ENCODE peak calls at places on chromosome 6, in seven cellular contexts. One of them, this sample, is unnamed.

GRCh38 chr6:11918021-11918738 is 93.9 kb upstream of the HIVEP1 start:
- DNase-seq in CD4-positive, alpha-beta memory T cell: no peak
- DNase-seq in stimulated activated CD8-positive, alpha-beta memory T cell treated with anti-CD3 and anti-CD28 coated beads, Interleukin-2, amount 100 ng/mL, for 1 hour: no peak
- DNase-seq in EL: peak; percentile 79
- DNase-seq in testis: no peak
- DNase-seq in H7: no peak
- DNase-seq in Daoy: peak; percentile 83
- DNase-seq in this sample: no peak

GRCh38 chr6:126955621-126956020 is 162.8 kb upstream of the RSPO3 start:
- DNase-seq in CD4-positive, alpha-beta memory T cell: no peak
- DNase-seq in stimulated activated CD8-positive, alpha-beta memory T cell treated with anti-CD3 and anti-CD28 coated beads, Interleukin-2, amount 100 ng/mL, for 1 hour: no peak
- DNase-seq in EL: no peak
- DNase-seq in testis: no peak
- DNase-seq in H7: no peak
- DNase-seq in Daoy: no peak
- DNase-seq in this sample: no peak

GRCh38 chr6:111775145-111775936 is 97.9 kb downstream of the FYN start:
- DNase-seq in CD4-positive, alpha-beta memory T cell: no peak
- DNase-seq in stimulated activated CD8-positive, alpha-beta memory T cell treated with anti-CD3 and anti-CD28 coated beads, Interleukin-2, amount 100 ng/mL, for 1 hour: no peak
- DNase-seq in EL: no peak
- DNase-seq in testis: no peak
- DNase-seq in H7: no peak
- DNase-seq in Daoy: no peak
- DNase-seq in this sample: no peak

GRCh38 chr6:53802582-53802981 is 7.8 kb downstream of the LRRC1 start:
- DNase-seq in CD4-positive, alpha-beta memory T cell: no peak
- DNase-seq in stimulated activated CD8-positive, alpha-beta memory T cell treated with anti-CD3 and anti-CD28 coated beads, Interleukin-2, amount 100 ng/mL, for 1 hour: no peak
- DNase-seq in EL: no peak
- DNase-seq in testis: no peak
- DNase-seq in H7: no peak
- DNase-seq in Daoy: no peak
- DNase-seq in this sample: no peak

GRCh38 chr6:159983641-159984080 is 14.8 kb downstream of the IGF2R start:
- DNase-seq in CD4-positive, alpha-beta memory T cell: no peak
- DNase-seq in stimulated activated CD8-positive, alpha-beta memory T cell treated with anti-CD3 and anti-CD28 coated beads, Interleukin-2, amount 100 ng/mL, for 1 hour: no peak
- DNase-seq in EL: peak; percentile 58
- DNase-seq in testis: no peak
- DNase-seq in H7: no peak
- DNase-seq in Daoy: no peak
- DNase-seq in this sample: no peak

GRCh38 chr6:1325471-1326309 is 13.8 kb downstream of the FOXQ1 start:
- DNase-seq in CD4-positive, alpha-beta memory T cell: no peak
- DNase-seq in stimulated activated CD8-positive, alpha-beta memory T cell treated with anti-CD3 and anti-CD28 coated beads, Interleukin-2, amount 100 ng/mL, for 1 hour: no peak
- DNase-seq in EL: peak; percentile 98
- DNase-seq in testis: no peak
- DNase-seq in H7: no peak
- DNase-seq in Daoy: peak; percentile 96
- DNase-seq in this sample: no peak

GRCh38 chr6:12899080-12899815 is 182.7 kb downstream of the PHACTR1 start:
- DNase-seq in CD4-positive, alpha-beta memory T cell: no peak
- DNase-seq in stimulated activated CD8-positive, alpha-beta memory T cell treated with anti-CD3 and anti-CD28 coated beads, Interleukin-2, amount 100 ng/mL, for 1 hour: no peak
- DNase-seq in EL: no peak
- DNase-seq in testis: no peak
- DNase-seq in H7: no peak
- DNase-seq in Daoy: no peak
- DNase-seq in this sample: no peak

GRCh38 chr6:3747100-3747737 is 4.3 kb downstream of the PXDC1 start:
- DNase-seq in CD4-positive, alpha-beta memory T cell: no peak
- DNase-seq in stimulated activated CD8-positive, alpha-beta memory T cell treated with anti-CD3 and anti-CD28 coated beads, Interleukin-2, amount 100 ng/mL, for 1 hour: no peak
- DNase-seq in EL: no peak
- DNase-seq in testis: no peak
- DNase-seq in H7: no peak
- DNase-seq in Daoy: no peak
- DNase-seq in this sample: no peak

GRCh38 chr6:64732888-64733287 is 974.1 kb downstream of the EYS start:
- DNase-seq in CD4-positive, alpha-beta memory T cell: no peak
- DNase-seq in stimulated activated CD8-positive, alpha-beta memory T cell treated with anti-CD3 and anti-CD28 coated beads, Interleukin-2, amount 100 ng/mL, for 1 hour: no peak
- DNase-seq in EL: no peak
- DNase-seq in testis: no peak
- DNase-seq in H7: no peak
- DNase-seq in Daoy: no peak
- DNase-seq in this sample: no peak

GRCh38 chr6:143339223-143339622 is 111.3 kb downstream of the ADAT2 start:
- DNase-seq in CD4-positive, alpha-beta memory T cell: no peak
- DNase-seq in stimulated activated CD8-positive, alpha-beta memory T cell treated with anti-CD3 and anti-CD28 coated beads, Interleukin-2, amount 100 ng/mL, for 1 hour: no peak
- DNase-seq in EL: no peak
- DNase-seq in testis: no peak
- DNase-seq in H7: no peak
- DNase-seq in Daoy: no peak
- DNase-seq in this sample: no peak

GRCh38 chr6:92847988-92848387 is 571.4 kb downstream of the EPHA7 start:
- DNase-seq in CD4-positive, alpha-beta memory T cell: no peak
- DNase-seq in stimulated activated CD8-positive, alpha-beta memory T cell treated with anti-CD3 and anti-CD28 coated beads, Interleukin-2, amount 100 ng/mL, for 1 hour: no peak
- DNase-seq in EL: no peak
- DNase-seq in testis: no peak
- DNase-seq in H7: no peak
- DNase-seq in Daoy: no peak
- DNase-seq in this sample: no peak

GRCh38 chr6:1787894-1788293 is 178.2 kb downstream of the FOXC1 start:
- DNase-seq in CD4-positive, alpha-beta memory T cell: no peak
- DNase-seq in stimulated activated CD8-positive, alpha-beta memory T cell treated with anti-CD3 and anti-CD28 coated beads, Interleukin-2, amount 100 ng/mL, for 1 hour: no peak
- DNase-seq in EL: peak; percentile 45
- DNase-seq in testis: no peak
- DNase-seq in H7: no peak
- DNase-seq in Daoy: peak; percentile 77
- DNase-seq in this sample: no peak

GRCh38 chr6:80280258-80281010 is 174.0 kb downstream of the BCKDHB start:
- DNase-seq in CD4-positive, alpha-beta memory T cell: no peak
- DNase-seq in stimulated activated CD8-positive, alpha-beta memory T cell treated with anti-CD3 and anti-CD28 coated beads, Interleukin-2, amount 100 ng/mL, for 1 hour: no peak
- DNase-seq in EL: peak; percentile 20
- DNase-seq in testis: no peak
- DNase-seq in H7: no peak
- DNase-seq in Daoy: peak; percentile 8
- DNase-seq in this sample: no peak

GRCh38 chr6:96060249-96060648 is 44.5 kb downstream of the FUT9 start:
- DNase-seq in CD4-positive, alpha-beta memory T cell: no peak
- DNase-seq in stimulated activated CD8-positive, alpha-beta memory T cell treated with anti-CD3 and anti-CD28 coated beads, Interleukin-2, amount 100 ng/mL, for 1 hour: no peak
- DNase-seq in EL: no peak
- DNase-seq in testis: no peak
- DNase-seq in H7: no peak
- DNase-seq in Daoy: no peak
- DNase-seq in this sample: no peak

GRCh38 chr6:157530724-157531168 is 149.8 kb downstream of the ZDHHC14 start:
- DNase-seq in CD4-positive, alpha-beta memory T cell: no peak
- DNase-seq in stimulated activated CD8-positive, alpha-beta memory T cell treated with anti-CD3 and anti-CD28 coated beads, Interleukin-2, amount 100 ng/mL, for 1 hour: no peak
- DNase-seq in EL: no peak
- DNase-seq in testis: no peak
- DNase-seq in H7: no peak
- DNase-seq in Daoy: no peak
- DNase-seq in this sample: no peak

GRCh38 chr6:24859608-24860007 is 60.9 kb upstream of the ARMH2 start:
- DNase-seq in CD4-positive, alpha-beta memory T cell: no peak
- DNase-seq in stimulated activated CD8-positive, alpha-beta memory T cell treated with anti-CD3 and anti-CD28 coated beads, Interleukin-2, amount 100 ng/mL, for 1 hour: no peak
- DNase-seq in EL: no peak
- DNase-seq in testis: no peak
- DNase-seq in H7: no peak
- DNase-seq in Daoy: peak; percentile 26
- DNase-seq in this sample: no peak

GRCh38 chr6:38404355-38404754 is 235.4 kb downstream of the BTBD9 start:
- DNase-seq in CD4-positive, alpha-beta memory T cell: no peak
- DNase-seq in stimulated activated CD8-positive, alpha-beta memory T cell treated with anti-CD3 and anti-CD28 coated beads, Interleukin-2, amount 100 ng/mL, for 1 hour: no peak
- DNase-seq in EL: no peak
- DNase-seq in testis: no peak
- DNase-seq in H7: no peak
- DNase-seq in Daoy: no peak
- DNase-seq in this sample: no peak

GRCh38 chr6:42996513-42996912 is 12.1 kb downstream of the PPP2R5D start:
- DNase-seq in CD4-positive, alpha-beta memory T cell: no peak
- DNase-seq in stimulated activated CD8-positive, alpha-beta memory T cell treated with anti-CD3 and anti-CD28 coated beads, Interleukin-2, amount 100 ng/mL, for 1 hour: no peak
- DNase-seq in EL: no peak
- DNase-seq in testis: no peak
- DNase-seq in H7: no peak
- DNase-seq in Daoy: no peak
- DNase-seq in this sample: no peak

GRCh38 chr6:56223995-56224394 is 23.4 kb downstream of the COL21A1 start:
- DNase-seq in CD4-positive, alpha-beta memory T cell: no peak
- DNase-seq in stimulated activated CD8-positive, alpha-beta memory T cell treated with anti-CD3 and anti-CD28 coated beads, Interleukin-2, amount 100 ng/mL, for 1 hour: no peak
- DNase-seq in EL: peak; percentile 69
- DNase-seq in testis: no peak
- DNase-seq in H7: no peak
- DNase-seq in Daoy: peak; percentile 90
- DNase-seq in this sample: no peak

GRCh38 chr6:89184344-89184743 is 32.8 kb downstream of the GABRR1 start:
- DNase-seq in CD4-positive, alpha-beta memory T cell: no peak
- DNase-seq in stimulated activated CD8-positive, alpha-beta memory T cell treated with anti-CD3 and anti-CD28 coated beads, Interleukin-2, amount 100 ng/mL, for 1 hour: no peak
- DNase-seq in EL: no peak
- DNase-seq in testis: no peak
- DNase-seq in H7: no peak
- DNase-seq in Daoy: no peak
- DNase-seq in this sample: no peak

GRCh38 chr6:13000537-13000936 is 284.0 kb downstream of the PHACTR1 start:
- DNase-seq in CD4-positive, alpha-beta memory T cell: no peak
- DNase-seq in stimulated activated CD8-positive, alpha-beta memory T cell treated with anti-CD3 and anti-CD28 coated beads, Interleukin-2, amount 100 ng/mL, for 1 hour: no peak
- DNase-seq in EL: no peak
- DNase-seq in testis: no peak
- DNase-seq in H7: no peak
- DNase-seq in Daoy: no peak
- DNase-seq in this sample: no peak

GRCh38 chr6:15423286-15423957 is 177.6 kb downstream of the JARID2 start:
- DNase-seq in CD4-positive, alpha-beta memory T cell: no peak
- DNase-seq in stimulated activated CD8-positive, alpha-beta memory T cell treated with anti-CD3 and anti-CD28 coated beads, Interleukin-2, amount 100 ng/mL, for 1 hour: no peak
- DNase-seq in EL: no peak
- DNase-seq in testis: no peak
- DNase-seq in H7: no peak
- DNase-seq in Daoy: peak; percentile 23
- DNase-seq in this sample: no peak

GRCh38 chr6:118536478-118536877 is 11.6 kb upstream of the PLN start:
- DNase-seq in CD4-positive, alpha-beta memory T cell: no peak
- DNase-seq in stimulated activated CD8-positive, alpha-beta memory T cell treated with anti-CD3 and anti-CD28 coated beads, Interleukin-2, amount 100 ng/mL, for 1 hour: no peak
- DNase-seq in EL: no peak
- DNase-seq in testis: no peak
- DNase-seq in H7: no peak
- DNase-seq in Daoy: no peak
- DNase-seq in this sample: no peak

GRCh38 chr6:100573169-100573568 is 108.4 kb upstream of the SIM1 start:
- DNase-seq in CD4-positive, alpha-beta memory T cell: no peak
- DNase-seq in stimulated activated CD8-positive, alpha-beta memory T cell treated with anti-CD3 and anti-CD28 coated beads, Interleukin-2, amount 100 ng/mL, for 1 hour: no peak
- DNase-seq in EL: peak; percentile 63
- DNase-seq in testis: no peak
- DNase-seq in H7: no peak
- DNase-seq in Daoy: peak; percentile 32
- DNase-seq in this sample: no peak

GRCh38 chr6:152078804-152079203 is 271.3 kb downstream of the ESR1 start:
- DNase-seq in CD4-positive, alpha-beta memory T cell: no peak
- DNase-seq in stimulated activated CD8-positive, alpha-beta memory T cell treated with anti-CD3 and anti-CD28 coated beads, Interleukin-2, amount 100 ng/mL, for 1 hour: no peak
- DNase-seq in EL: no peak
- DNase-seq in testis: no peak
- DNase-seq in H7: no peak
- DNase-seq in Daoy: no peak
- DNase-seq in this sample: peak; percentile 76

GRCh38 chr6:134240664-134241431 is 77.1 kb downstream of the SGK1 start:
- DNase-seq in CD4-positive, alpha-beta memory T cell: peak; percentile 83
- DNase-seq in stimulated activated CD8-positive, alpha-beta memory T cell treated with anti-CD3 and anti-CD28 coated beads, Interleukin-2, amount 100 ng/mL, for 1 hour: peak; percentile 52
- DNase-seq in EL: no peak
- DNase-seq in testis: peak; percentile 52
- DNase-seq in H7: no peak
- DNase-seq in Daoy: no peak
- DNase-seq in this sample: no peak

GRCh38 chr6:141401851-141402250 is 730.9 kb upstream of the GJE1 start:
- DNase-seq in CD4-positive, alpha-beta memory T cell: no peak
- DNase-seq in stimulated activated CD8-positive, alpha-beta memory T cell treated with anti-CD3 and anti-CD28 coated beads, Interleukin-2, amount 100 ng/mL, for 1 hour: no peak
- DNase-seq in EL: no peak
- DNase-seq in testis: no peak
- DNase-seq in H7: no peak
- DNase-seq in Daoy: no peak
- DNase-seq in this sample: no peak

GRCh38 chr6:66291905-66292304 is 584.9 kb upstream of the EYS start:
- DNase-seq in CD4-positive, alpha-beta memory T cell: no peak
- DNase-seq in stimulated activated CD8-positive, alpha-beta memory T cell treated with anti-CD3 and anti-CD28 coated beads, Interleukin-2, amount 100 ng/mL, for 1 hour: no peak
- DNase-seq in EL: no peak
- DNase-seq in testis: no peak
- DNase-seq in H7: no peak
- DNase-seq in Daoy: no peak
- DNase-seq in this sample: no peak

GRCh38 chr6:127518710-127519468 is at the start of gene MTCL3:
- DNase-seq in CD4-positive, alpha-beta memory T cell: no peak
- DNase-seq in stimulated activated CD8-positive, alpha-beta memory T cell treated with anti-CD3 and anti-CD28 coated beads, Interleukin-2, amount 100 ng/mL, for 1 hour: no peak
- DNase-seq in EL: peak; percentile 60
- DNase-seq in testis: no peak
- DNase-seq in H7: peak; percentile 73
- DNase-seq in Daoy: peak; percentile 94
- DNase-seq in this sample: peak; percentile 70

GRCh38 chr6:68639826-68640505 is 4.9 kb downstream of the ADGRB3 start:
- DNase-seq in CD4-positive, alpha-beta memory T cell: no peak
- DNase-seq in stimulated activated CD8-positive, alpha-beta memory T cell treated with anti-CD3 and anti-CD28 coated beads, Interleukin-2, amount 100 ng/mL, for 1 hour: no peak
- DNase-seq in EL: no peak
- DNase-seq in testis: no peak
- DNase-seq in H7: no peak
- DNase-seq in Daoy: no peak
- DNase-seq in this sample: no peak

GRCh38 chr6:27096834-27097511 is 150.5 kb upstream of the PRSS16 start:
- DNase-seq in CD4-positive, alpha-beta memory T cell: no peak
- DNase-seq in stimulated activated CD8-positive, alpha-beta memory T cell treated with anti-CD3 and anti-CD28 coated beads, Interleukin-2, amount 100 ng/mL, for 1 hour: no peak
- DNase-seq in EL: peak; percentile 84
- DNase-seq in testis: peak; percentile 60
- DNase-seq in H7: peak; percentile 68
- DNase-seq in Daoy: peak; percentile 81
- DNase-seq in this sample: peak; percentile 74

GRCh38 chr6:154302111-154302752 is 54.4 kb downstream of the IPCEF1 start:
- DNase-seq in CD4-positive, alpha-beta memory T cell: no peak
- DNase-seq in stimulated activated CD8-positive, alpha-beta memory T cell treated with anti-CD3 and anti-CD28 coated beads, Interleukin-2, amount 100 ng/mL, for 1 hour: no peak
- DNase-seq in EL: peak; percentile 84
- DNase-seq in testis: no peak
- DNase-seq in H7: no peak
- DNase-seq in Daoy: peak; percentile 92
- DNase-seq in this sample: no peak

GRCh38 chr6:118639054-118639964 is 12.1 kb downstream of the CEP85L start:
- DNase-seq in CD4-positive, alpha-beta memory T cell: no peak
- DNase-seq in stimulated activated CD8-positive, alpha-beta memory T cell treated with anti-CD3 and anti-CD28 coated beads, Interleukin-2, amount 100 ng/mL, for 1 hour: no peak
- DNase-seq in EL: no peak
- DNase-seq in testis: no peak
- DNase-seq in H7: no peak
- DNase-seq in Daoy: no peak
- DNase-seq in this sample: no peak

GRCh38 chr6:123588546-123588895 is 48.2 kb downstream of the TRDN start:
- DNase-seq in CD4-positive, alpha-beta memory T cell: no peak
- DNase-seq in stimulated activated CD8-positive, alpha-beta memory T cell treated with anti-CD3 and anti-CD28 coated beads, Interleukin-2, amount 100 ng/mL, for 1 hour: no peak
- DNase-seq in EL: no peak
- DNase-seq in testis: no peak
- DNase-seq in H7: no peak
- DNase-seq in Daoy: no peak
- DNase-seq in this sample: no peak

GRCh38 chr6:16729183-16729696 is 32.0 kb downstream of the ATXN1 start:
- DNase-seq in CD4-positive, alpha-beta memory T cell: no peak
- DNase-seq in stimulated activated CD8-positive, alpha-beta memory T cell treated with anti-CD3 and anti-CD28 coated beads, Interleukin-2, amount 100 ng/mL, for 1 hour: no peak
- DNase-seq in EL: peak; percentile 40
- DNase-seq in testis: no peak
- DNase-seq in H7: no peak
- DNase-seq in Daoy: peak; percentile 56
- DNase-seq in this sample: no peak

This sample was measured in WTC11.